ENCODE peak calls at places on chromosomes 16 and 17, in seven cellular contexts. W, V, G, I, Q, B and U are unnamed samples.

GRCh38 chr17:73827627-73828241 is 183.5 kb upstream of the SDK2 start:
- DNase-seq in B (no peak), I (no peak), Q (no peak), V (no peak), W (no peak), G (no peak), U (no peak)

GRCh38 chr17:76149214-76149613 is 8.2 kb upstream of the FOXJ1 start:
- DNase-seq in Q (no peak), I (no peak), B (no peak), G (no peak), V (no peak), W (no peak), U (no peak)

GRCh38 chr17:53628011-53628410 is 194.7 kb upstream of the KIF2B start:
- DNase-seq in B (no peak), I (no peak), Q (no peak), W (no peak), G (no peak), V (peak; percentile 47), U (no peak)

GRCh38 chr17:10183931-10184930 is 14.2 kb downstream of the GAS7 start:
- DNase-seq in G (no peak), B (no peak), W (no peak), V (no peak), I (peak; percentile 30), Q (no peak), U (no peak)

GRCh38 chr17:39650121-39650579 is 13.2 kb downstream of the STARD3 start:
- DNase-seq in I (no peak), V (no peak), Q (no peak), B (no peak), W (no peak), G (no peak), U (no peak)

GRCh38 chr17:49406791-49407190 is 7.9 kb downstream of the PHB1 start:
- DNase-seq in I (no peak), W (no peak), B (no peak), G (no peak), V (no peak), Q (no peak), U (no peak)

GRCh38 chr17:74435775-74436359 is 4.0 kb downstream of the GPRC5C start:
- DNase-seq in B (no peak), V (no peak), I (no peak), G (no peak), W (peak; percentile 42), Q (no peak), U (no peak)

GRCh38 chr17:57317016-57317415 is 60.7 kb downstream of the MSI2 start:
- DNase-seq in V (no peak), Q (no peak), B (no peak), I (no peak), W (no peak), G (no peak), U (no peak)

GRCh38 chr17:28871056-28871579 is 16.3 kb downstream of the ERAL1 start:
- DNase-seq in I (no peak), Q (no peak), G (no peak), W (no peak), V (no peak), B (no peak), U (peak; percentile 90)

GRCh38 chr17:74637265-74637664 is 13.7 kb upstream of the CD300E start:
- DNase-seq in B (no peak), I (peak; percentile 37), G (no peak), W (no peak), Q (no peak), V (no peak), U (no peak)

GRCh38 chr17:1000597-1001490 is 3.9 kb downstream of the TIMM22 start:
- DNase-seq in G (no peak), B (peak; percentile 45), W (no peak), I (no peak), V (no peak), Q (no peak), U (no peak)

GRCh38 chr17:27659685-27660084 is 28.7 kb downstream of the LGALS9 start:
- DNase-seq in Q (no peak), G (no peak), V (no peak), I (peak; percentile 11), W (no peak), B (no peak), U (no peak)

GRCh38 chr16:15779664-15780351 is 77.0 kb downstream of the MYH11 start:
- DNase-seq in G (no peak), V (no peak), B (no peak), Q (no peak), W (no peak), I (no peak), U (no peak)

GRCh38 chr16:25257956-25258855 is 561 bp upstream of the ZKSCAN2 start:
- DNase-seq in B (peak; percentile 89), I (peak; percentile 93), V (peak; percentile 81), Q (peak; percentile 56), G (peak; percentile 86), W (peak; percentile 76), U (peak; percentile 79)

GRCh38 chr17:10384175-10384574 is 11.4 kb upstream of the MYH13 start:
- DNase-seq in V (no peak), W (no peak), B (no peak), Q (no peak), I (no peak), G (no peak), U (no peak)

GRCh38 chr17:2952174-2952845 is 111.1 kb downstream of the OR1D5 start:
- DNase-seq in W (no peak), Q (no peak), B (no peak), I (no peak), V (no peak), G (peak; percentile 48), U (no peak)

GRCh38 chr17:40548982-40549680 is 16.1 kb downstream of the CCR7 start:
- DNase-seq in G (peak; percentile 73), Q (no peak), W (no peak), I (peak; percentile 69), V (peak; percentile 44), B (peak; percentile 45), U (no peak)

GRCh38 chr16:58481931-58482330 is 18.0 kb upstream of the NDRG4 start:
- DNase-seq in B (no peak), V (no peak), W (no peak), Q (no peak), G (no peak), I (no peak), U (no peak)

GRCh38 chr16:84232060-84232459 is 7.8 kb downstream of the KCNG4 start:
- DNase-seq in G (no peak), B (no peak), I (no peak), V (no peak), Q (no peak), W (no peak), U (no peak)

GRCh38 chr16:26772503-26772902 is 294.2 kb upstream of the C16orf82 start:
- DNase-seq in G (no peak), W (no peak), V (no peak), B (no peak), I (no peak), Q (no peak), U (no peak)

GRCh38 chr17:48546187-48546923 is 1.4 kb upstream of the HOXB2 start:
- DNase-seq in Q (no peak), W (no peak), G (no peak), V (peak; percentile 36), B (no peak), I (no peak), U (no peak)

DNA sequence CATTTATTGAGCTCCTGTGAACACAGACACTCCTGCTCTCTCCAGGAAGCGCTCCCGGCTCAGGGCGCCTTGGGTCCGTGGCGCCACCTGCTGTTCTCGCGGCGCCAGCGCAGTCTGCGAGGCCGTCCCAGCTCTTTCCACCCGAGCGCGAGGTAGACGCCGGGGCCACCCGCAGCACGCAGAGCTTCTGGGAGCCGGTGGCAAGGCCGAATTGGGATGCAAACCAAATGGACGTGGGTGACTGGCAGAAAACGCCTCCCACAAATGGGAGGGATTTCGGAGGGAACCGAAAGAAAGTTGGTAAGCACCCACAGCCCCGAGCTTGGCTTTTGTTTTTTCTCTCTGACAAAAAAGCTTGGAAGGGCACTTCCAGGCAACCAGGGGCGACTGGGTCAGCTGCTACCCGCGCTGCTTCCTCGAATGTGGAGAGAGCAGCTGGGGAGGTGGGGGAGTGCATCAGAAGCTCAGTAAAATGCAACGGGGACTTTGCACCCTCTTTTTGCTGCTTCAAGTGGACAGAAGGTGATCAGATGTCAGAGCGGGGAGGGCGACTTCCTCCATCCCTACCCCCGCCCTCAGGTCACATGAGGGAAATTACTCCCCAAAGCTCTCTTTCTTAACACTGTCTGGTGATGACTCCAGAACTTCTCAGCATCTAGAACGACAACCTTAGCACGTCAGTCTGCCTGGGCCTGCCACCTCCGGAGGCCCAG is 13.5 kb upstream of the N4BP1 start:
- DNase-seq in W (peak; percentile 69), Q (no peak), B (peak; percentile 89), G (peak; percentile 83), I (peak; percentile 93), V (peak; percentile 87), U (no peak)
- TF ChIP-seq CTCF in W (peak; percentile 98), Q (peak; percentile 99), B (peak; percentile 100), G (peak; percentile 90), I (peak; percentile 98), V (peak; percentile 93), U (peak; percentile 96)

GRCh38 chr17:59696682-59697277 is 10.4 kb downstream of the PTRH2 start:
- DNase-seq in V (no peak), I (no peak), W (no peak), B (no peak), Q (no peak), G (no peak), U (no peak)

GRCh38 chr17:59698143-59698542 is 9.1 kb downstream of the PTRH2 start:
- DNase-seq in B (no peak), W (no peak), G (no peak), V (no peak), Q (no peak), I (no peak), U (no peak)

GRCh38 chr17:59693582-59693981 is 13.6 kb downstream of the PTRH2 start:
- DNase-seq in V (no peak), Q (no peak), G (no peak), B (no peak), W (no peak), I (no peak), U (no peak)

GRCh38 chr17:59695943-59696681 is 11.1 kb downstream of the PTRH2 start:
- DNase-seq in Q (no peak), G (no peak), W (no peak), I (no peak), V (no peak), B (no peak), U (no peak)

GRCh38 chr17:59694344-59694743 is 12.9 kb downstream of the PTRH2 start:
- DNase-seq in I (no peak), B (no peak), Q (no peak), G (no peak), V (no peak), W (no peak), U (no peak)
- H3K4me3 ChIP-seq in I (no peak overlapping the region), B (no peak overlapping the region), Q (no peak overlapping the region), G (no peak overlapping the region), V (no peak overlapping the region), W (no peak overlapping the region), U (no peak overlapping the region)

DNA sequence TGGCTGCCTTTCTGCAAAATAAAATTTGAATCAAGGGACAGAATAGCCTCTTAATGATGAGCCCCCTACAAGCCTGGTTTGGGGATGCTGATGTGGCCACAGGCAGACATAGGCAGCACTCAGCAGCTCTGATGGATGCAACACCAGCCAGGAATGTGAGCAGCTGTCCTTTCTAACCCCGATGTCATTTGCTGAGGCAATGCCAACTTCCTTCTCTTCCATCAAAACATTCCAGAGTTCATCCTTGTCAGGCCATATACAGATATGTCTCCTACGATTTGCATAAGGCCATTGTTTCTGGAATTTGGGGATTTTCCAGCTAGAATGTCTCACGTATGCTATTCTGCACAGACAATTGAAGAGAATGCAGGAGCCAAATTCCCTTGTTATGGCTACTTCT is 52.1 kb upstream of the MYOCD start:
- DNase-seq in I (no peak), Q (no peak), B (no peak), G (no peak), V (no peak), W (no peak), U (no peak)
- TF ChIP-seq CTCF in I (no peak), Q (no peak), B (no peak), G (no peak), V (no peak), W (no peak), U (no peak)

GRCh38 chr16:88680554-88681083 is 5.7 kb downstream of the SNAI3 start:
- DNase-seq in W (no peak), B (no peak), Q (no peak), I (no peak), V (no peak), G (no peak), U (no peak)
- H3K4me3 ChIP-seq in W (no peak overlapping the region), B (no peak overlapping the region), Q (no peak overlapping the region), I (no peak overlapping the region), V (no peak overlapping the region), G (no peak overlapping the region), U (no peak overlapping the region)